ENCODE peak calls at places on chromosomes 13 and 19, in eight cellular contexts. Q, C, S, E, U, R, H and T are unnamed samples.

GRCh38 chr19:55857149-55857548 is 20.8 kb downstream of the NLRP4 start:
- DNase-seq in Q (no peak), C (no peak), S (no peak), E (peak; percentile 98), U (no peak), R (no peak), H (no peak), T (no peak)

GRCh38 chr19:55355213-55355821 is 798 bp upstream of the COX6B2 start:
- DNase-seq in Q (no peak), C (no peak), S (no peak), E (no peak), U (no peak), R (no peak), H (no peak), T (no peak)

GRCh38 chr13:38514575-38514974 is 164.9 kb downstream of the UFM1 start:
- DNase-seq in Q (no peak), C (no peak), S (no peak), E (no peak), U (no peak), R (no peak), H (no peak), T (no peak)

GRCh38 chr13:85590231-85590931 is 208.8 kb downstream of the SLITRK6 start:
- DNase-seq in Q (no peak), C (no peak), S (no peak), E (no peak), U (no peak), R (no peak), H (no peak), T (no peak)

GRCh38 chr19:16018801-16019551 is 57.3 kb upstream of the TPM4 start:
- DNase-seq in Q (no peak), C (no peak), S (no peak), E (no peak), U (no peak), R (no peak), H (no peak), T (no peak)

GRCh38 chr13:80006940-80007339 is 334.0 kb downstream of the SPRY2 start:
- DNase-seq in Q (no peak), C (no peak), S (no peak), E (no peak), U (no peak), R (no peak), H (no peak), T (no peak)

GRCh38 chr13:38398810-38399493 is 49.3 kb downstream of the UFM1 start:
- DNase-seq in Q (no peak), C (no peak), S (no peak), E (no peak), U (no peak), R (no peak), H (no peak), T (no peak)

GRCh38 chr19:11279505-11280236 is 16.3 kb upstream of the TSPAN16 start:
- DNase-seq in Q (no peak), C (no peak), S (no peak), E (no peak), U (no peak), R (no peak), H (peak; percentile 53), T (no peak)

GRCh38 chr13:111232191-111232590 is 88.3 kb upstream of the TEX29 start:
- DNase-seq in Q (no peak), C (no peak), S (no peak), E (no peak), U (no peak), R (no peak), H (no peak), T (no peak)

GRCh38 chr13:78139765-78140164 is 221.1 kb upstream of the EDNRB start:
- DNase-seq in Q (no peak), C (no peak), S (no peak), E (no peak), U (no peak), R (no peak), H (no peak), T (no peak)

GRCh38 chr19:48795055-48795854 is 15.6 kb downstream of the BCAT2 start:
- DNase-seq in Q (peak; percentile 84), C (peak; percentile 88), S (peak; percentile 76), E (peak; percentile 96), U (peak; percentile 93), R (peak; percentile 68), H (peak; percentile 92), T (peak; percentile 93)

GRCh38 chr13:80276371-80277289 is 64.3 kb downstream of the SPRY2 start:
- DNase-seq in Q (no peak), C (no peak), S (no peak), E (no peak), U (no peak), R (no peak), H (no peak), T (no peak)

GRCh38 chr13:21328836-21329477 is 130.1 kb downstream of the ZDHHC20 start:
- DNase-seq in Q (no peak), C (no peak), S (no peak), E (no peak), U (no peak), R (no peak), H (no peak), T (no peak)

GRCh38 chr13:20188649-20189553 is 3.8 kb downstream of the GJB2 start:
- DNase-seq in Q (no peak), C (no peak), S (no peak), E (peak; percentile 62), U (peak; percentile 48), R (no peak), H (no peak), T (no peak)

GRCh38 chr19:46654621-46655152 is 6.3 kb downstream of the DACT3 start:
- DNase-seq in Q (no peak), C (no peak), S (no peak), E (no peak), U (peak; percentile 56), R (no peak), H (no peak), T (no peak)

GRCh38 chr13:72537400-72537780 is 190.0 kb downstream of the MZT1 start:
- DNase-seq in Q (no peak), C (no peak), S (no peak), E (no peak), U (no peak), R (no peak), H (no peak), T (no peak)